ENCODE peak calls at places on chromosomes 6 and 20, in five cellular contexts. S, V, I, L and D are unnamed samples.

GRCh38 chr20:33516882-33517281 is 27.0 kb downstream of the CBFA2T2 start:
- DNase-seq in S (no peak), V (no peak), I (no peak), L (no peak), D (no peak)

GRCh38 chr6:47687432-47687831 is 10.9 kb upstream of the ADGRF4 start:
- DNase-seq in S (no peak), V (no peak), I (no peak), L (no peak), D (no peak)

GRCh38 chr6:55866110-55866509 is 9.3 kb downstream of the BMP5 start:
- DNase-seq in S (no peak), V (no peak), I (no peak), L (no peak), D (no peak)

GRCh38 chr6:68252632-68253031 is 382.4 kb upstream of the ADGRB3 start:
- DNase-seq in S (no peak), V (no peak), I (no peak), L (no peak), D (no peak)

GRCh38 chr6:111263837-111264236 is 176.5 kb downstream of the SLC16A10 start:
- DNase-seq in S (no peak), V (no peak), I (no peak), L (no peak), D (peak; percentile 22)

GRCh38 chr20:62558779-62559178 is 83.0 kb upstream of the GATA5 start:
- DNase-seq in S (no peak), V (no peak), I (no peak), L (no peak), D (no peak)

GRCh38 chr6:72748759-72749158 is 126.9 kb downstream of the KCNQ5 start:
- DNase-seq in S (no peak), V (no peak), I (no peak), L (no peak), D (no peak)

GRCh38 chr20:36881888-36882287 is 6.0 kb downstream of the TLDC2 start:
- DNase-seq in S (no peak), V (no peak), I (no peak), L (peak; percentile 35), D (no peak)

GRCh38 chr20:10453241-10453640 is 18.1 kb downstream of the SLX4IP start:
- DNase-seq in S (no peak), V (no peak), I (no peak), L (peak; percentile 16), D (no peak)

GRCh38 chr6:2921520-2922115 is 18.5 kb upstream of the SERPINB9 start:
- DNase-seq in S (no peak), V (peak; percentile 10), I (no peak), L (no peak), D (no peak)

GRCh38 chr6:163333686-163334085 is 80.8 kb upstream of the QKI start:
- DNase-seq in S (no peak), V (no peak), I (no peak), L (no peak), D (no peak)

GRCh38 chr6:111618407-111618806 is 12.7 kb upstream of the TRAF3IP2 start:
- DNase-seq in S (no peak), V (no peak), I (no peak), L (no peak), D (no peak)

GRCh38 chr20:61803903-61804804 is 261.5 kb downstream of the TAF4 start:
- DNase-seq in S (no peak), V (no peak), I (no peak), L (no peak), D (no peak)

GRCh38 chr20:36340593-36340990 is 34.5 kb downstream of the DLGAP4 start:
- DNase-seq in S (no peak), V (no peak), I (no peak), L (no peak), D (no peak)

GRCh38 chr6:3090013-3090412 is 21.7 kb downstream of the RIPK1 start:
- DNase-seq in S (no peak), V (no peak), I (no peak), L (no peak), D (no peak)

GRCh38 chr6:88953550-88954386 is 9.7 kb downstream of the RNGTT start:
- DNase-seq in S (no peak), V (no peak), I (no peak), L (no peak), D (no peak)

DNA sequence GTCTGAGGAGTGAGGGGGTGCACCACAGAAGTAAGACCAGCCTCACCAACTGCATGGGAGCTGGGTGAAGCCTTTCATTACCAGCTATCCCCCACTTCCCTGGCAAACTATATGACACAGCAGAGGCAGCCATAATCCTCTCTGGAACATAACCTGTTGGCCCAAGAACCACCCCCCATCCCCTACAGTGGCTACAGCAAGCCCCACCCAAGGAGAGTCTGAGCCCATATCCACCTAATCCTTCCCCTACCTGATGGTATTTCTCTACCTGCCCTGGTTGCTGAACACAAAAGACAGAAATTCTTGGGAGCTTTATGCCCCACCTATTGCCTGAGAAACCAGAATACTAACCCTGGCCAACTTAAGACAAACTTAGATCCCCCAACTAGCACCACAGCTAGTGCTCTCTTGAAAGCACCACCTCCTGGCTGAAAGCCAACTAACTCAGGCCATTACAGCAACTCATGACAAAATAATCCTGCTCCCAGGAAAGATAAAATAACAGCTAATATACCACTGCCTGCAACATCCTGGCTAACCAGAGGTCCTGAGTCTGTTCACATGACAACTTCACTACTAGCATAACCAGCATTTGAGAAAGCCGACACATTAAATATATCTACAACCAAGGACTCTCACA is 11.2 kb downstream of the RNGTT start:
- DNase-seq in S (no peak), V (no peak), I (no peak), L (no peak), D (no peak)
- H3K9me3 ChIP-seq in S (no peaks in the 10 kb centered on the region), V (no peaks in the 10 kb centered on the region), I (no peaks in the 10 kb centered on the region), L (no peaks in the 10 kb centered on the region), D (peaks cover 6% of the 10 kb centered on the region)

GRCh38 chr20:56003966-56004365 is 1.4 kb downstream of the CBLN4 start:
- DNase-seq in S (peak; percentile 70), V (peak; percentile 63), I (no peak), L (no peak), D (no peak)
- H3K9me3 ChIP-seq in S (no peaks in the 10 kb centered on the region), V (peaks cover 25% of the 10 kb centered on the region), I (no peaks in the 10 kb centered on the region), L (no peaks in the 10 kb centered on the region), D (no peaks in the 10 kb centered on the region)

DNA sequence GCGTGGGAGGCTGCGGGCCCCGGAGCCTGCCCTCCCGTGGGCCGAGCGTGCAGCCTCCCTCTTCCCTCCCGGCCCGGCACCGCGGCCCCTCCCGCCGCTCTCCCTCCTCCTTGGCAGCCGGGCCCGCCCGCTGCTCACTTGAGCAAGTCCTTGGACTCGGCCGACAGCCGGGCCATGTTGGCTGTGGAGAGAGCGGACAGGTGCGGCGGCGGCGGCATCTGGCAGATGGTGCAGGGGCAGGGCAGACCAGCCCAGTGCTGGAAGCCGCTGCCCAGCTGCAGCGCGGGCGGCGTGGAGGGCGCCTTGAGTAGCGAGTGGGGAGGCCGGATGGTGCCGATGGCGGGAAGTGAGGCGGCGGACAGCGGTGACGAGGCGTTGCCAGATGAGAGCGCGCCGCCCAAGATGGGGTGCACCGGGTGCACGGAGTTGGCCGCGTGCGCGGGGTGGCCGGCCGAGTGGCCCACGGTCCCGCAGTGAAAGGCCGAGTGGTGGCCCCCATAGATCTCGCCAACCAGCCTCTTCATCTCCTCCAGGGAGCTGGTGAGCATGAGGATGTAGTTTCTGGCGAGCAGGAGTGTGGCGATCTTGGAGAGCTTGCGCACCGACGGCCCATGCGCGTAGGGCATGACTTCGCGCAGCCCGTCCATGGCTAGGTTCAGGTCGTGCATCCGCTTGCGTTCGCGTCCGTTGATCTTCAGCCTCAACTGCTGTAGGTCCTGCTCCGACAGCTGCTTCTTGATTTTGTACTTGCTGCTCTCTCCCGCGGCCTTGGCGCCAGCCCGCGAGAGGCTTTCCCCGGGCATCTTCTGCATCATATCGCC is 766 bp downstream of the OLIG3 start:
- DNase-seq in S (peak; percentile 20), V (peak; percentile 76), I (no peak), L (peak; percentile 30), D (no peak)
- H3K9me3 ChIP-seq in S (no peaks in the 10 kb centered on the region), V (no peaks in the 10 kb centered on the region), I (no peaks in the 10 kb centered on the region), L (no peaks in the 10 kb centered on the region), D (no peaks in the 10 kb centered on the region)

DNA sequence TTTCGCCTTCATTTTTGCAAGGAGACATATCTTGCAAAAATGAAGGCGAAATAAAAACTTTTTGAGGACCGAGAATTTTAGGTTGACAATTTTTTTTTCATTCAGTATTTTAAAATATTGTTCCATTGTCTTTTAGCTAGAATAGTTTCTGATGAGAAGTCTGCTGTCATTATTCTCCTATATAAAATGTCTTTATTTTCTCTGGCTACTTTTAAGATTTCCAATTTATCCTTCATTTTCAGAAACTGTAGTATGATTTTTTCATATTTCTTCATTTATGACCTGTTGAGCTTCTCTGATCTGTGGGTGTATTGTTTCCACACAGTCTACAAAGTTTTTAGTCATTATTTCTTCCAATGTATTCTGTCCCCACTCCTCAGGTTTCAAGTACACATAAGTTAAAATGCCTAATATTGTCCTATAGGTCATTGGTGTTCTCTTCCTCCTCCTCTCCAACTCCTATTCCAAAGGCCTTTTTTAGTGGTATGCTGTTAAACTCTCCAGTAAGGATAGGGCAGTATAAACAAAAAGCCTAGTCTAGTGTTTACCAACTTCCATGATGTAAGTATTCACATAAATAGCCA is 15.7 kb downstream of the AHI1 start:
- DNase-seq in S (no peak), V (no peak), I (no peak), L (no peak), D (no peak)
- H3K9me3 ChIP-seq in S (peaks cover 9% of the 10 kb centered on the region), V (peaks cover 16% of the 10 kb centered on the region), I (peaks cover 6% of the 10 kb centered on the region), L (no peaks in the 10 kb centered on the region), D (peaks cover 12% of the 10 kb centered on the region)

GRCh38 chr20:42441862-42442196 is 747.9 kb downstream of the PTPRT start:
- DNase-seq in S (no peak), V (no peak), I (no peak), L (no peak), D (no peak)
- H3K9me3 ChIP-seq in S (no peaks in the 10 kb centered on the region), V (no peaks in the 10 kb centered on the region), I (no peaks in the 10 kb centered on the region), L (no peaks in the 10 kb centered on the region), D (no peaks in the 10 kb centered on the region)

GRCh38 chr6:121627761-121628160 is 192.3 kb downstream of the GJA1 start:
- DNase-seq in S (no peak), V (no peak), I (no peak), L (no peak), D (peak; percentile 68)

GRCh38 chr6:121633309-121633708 is 197.9 kb downstream of the GJA1 start:
- DNase-seq in S (no peak), V (no peak), I (no peak), L (no peak), D (no peak)

GRCh38 chr6:121635355-121635754 is 199.9 kb downstream of the GJA1 start:
- DNase-seq in S (no peak), V (no peak), I (no peak), L (no peak), D (no peak)

GRCh38 chr6:121630716-121631115 is 195.3 kb downstream of the GJA1 start:
- DNase-seq in S (no peak), V (no peak), I (no peak), L (no peak), D (no peak)
- H3K9me3 ChIP-seq in S (no peaks in the 10 kb centered on the region), V (peaks cover 41% of the 10 kb centered on the region), I (no peaks in the 10 kb centered on the region), L (no peaks in the 10 kb centered on the region), D (no peaks in the 10 kb centered on the region)